ENCODE peak calls at places on chromosomes 12 and 14, in five cellular contexts. W is HFF-Myc, P is DND-41, K is fibroblast of mammary gland, M is aorta. Q is an unnamed sample.
A peak's percentile ranks its signal among the peaks of the same experiment; 100 is the strongest.

GRCh38 chr14:37196604-37197420 is 925 bp upstream of the MIPOL1 start:
- DNase-seq in W (no peak), P (no peak), K (peak; percentile 42), M (no peak), Q (no peak)

GRCh38 chr12:6347367-6348338 is 5.8 kb upstream of the TNFRSF1A start:
- DNase-seq in W (no peak), P (peak; percentile 53), K (peak; percentile 75), M (peak; percentile 90), Q (no peak)

GRCh38 chr14:91904483-91904882 is 37.1 kb upstream of the TC2N start:
- DNase-seq in W (no peak), P (no peak), K (no peak), M (no peak), Q (no peak)

GRCh38 chr14:24941719-24942118 is 108.2 kb downstream of the STXBP6 start:
- DNase-seq in W (no peak), P (peak; percentile 5), K (no peak), M (no peak), Q (peak; percentile 44)

GRCh38 chr12:89468017-89468416 is 56.6 kb downstream of the GALNT4 start:
- DNase-seq in W (no peak), P (no peak), K (no peak), M (no peak), Q (no peak)

GRCh38 chr12:95351745-95352144 is 122.2 kb upstream of the METAP2 start:
- DNase-seq in W (no peak), P (no peak), K (peak; percentile 10), M (peak; percentile 51), Q (no peak)

GRCh38 chr12:88572785-88573565 is 7.3 kb downstream of the KITLG start:
- DNase-seq in W (no peak), P (no peak), K (peak; percentile 40), M (no peak), Q (no peak)

GRCh38 chr12:16012086-16012485 is 101.0 kb downstream of the DERA start:
- DNase-seq in W (no peak), P (no peak), K (peak; percentile 35), M (peak; percentile 70), Q (peak; percentile 47)

GRCh38 chr12:13764748-13765147 is 216.7 kb downstream of the GRIN2B start:
- DNase-seq in W (no peak), P (no peak), K (no peak), M (no peak), Q (no peak)

GRCh38 chr14:77031680-77032482 is 3.4 kb upstream of the IRF2BPL start:
- DNase-seq in W (no peak), P (no peak), K (peak; percentile 80), M (no peak), Q (no peak)

GRCh38 chr12:25053021-25053271 is 104.0 kb upstream of the BCAT1 start:
- DNase-seq in W (no peak), P (no peak), K (no peak), M (no peak), Q (no peak)

GRCh38 chr12:25052191-25053020 is 103.5 kb upstream of the BCAT1 start:
- DNase-seq in W (no peak), P (peak; percentile 70), K (no peak), M (peak; percentile 51), Q (no peak)

GRCh38 chr12:25054076-25054782 is 105.3 kb upstream of the BCAT1 start:
- DNase-seq in W (no peak), P (no peak), K (no peak), M (no peak), Q (no peak)

GRCh38 chr12:25051583-25052190 is 102.8 kb upstream of the BCAT1 start:
- DNase-seq in W (no peak), P (peak; percentile 86), K (no peak), M (no peak), Q (peak; percentile 47)

GRCh38 chr12:25051171-25051570 is 102.3 kb upstream of the BCAT1 start:
- DNase-seq in W (no peak), P (peak; percentile 35), K (no peak), M (no peak), Q (no peak)
- H3K4me3 ChIP-seq in W (no peak overlapping the region), P (peak overlapping the region; percentile 60), K (no peak overlapping the region), M (no peak overlapping the region), Q (no peak overlapping the region)

DNA sequence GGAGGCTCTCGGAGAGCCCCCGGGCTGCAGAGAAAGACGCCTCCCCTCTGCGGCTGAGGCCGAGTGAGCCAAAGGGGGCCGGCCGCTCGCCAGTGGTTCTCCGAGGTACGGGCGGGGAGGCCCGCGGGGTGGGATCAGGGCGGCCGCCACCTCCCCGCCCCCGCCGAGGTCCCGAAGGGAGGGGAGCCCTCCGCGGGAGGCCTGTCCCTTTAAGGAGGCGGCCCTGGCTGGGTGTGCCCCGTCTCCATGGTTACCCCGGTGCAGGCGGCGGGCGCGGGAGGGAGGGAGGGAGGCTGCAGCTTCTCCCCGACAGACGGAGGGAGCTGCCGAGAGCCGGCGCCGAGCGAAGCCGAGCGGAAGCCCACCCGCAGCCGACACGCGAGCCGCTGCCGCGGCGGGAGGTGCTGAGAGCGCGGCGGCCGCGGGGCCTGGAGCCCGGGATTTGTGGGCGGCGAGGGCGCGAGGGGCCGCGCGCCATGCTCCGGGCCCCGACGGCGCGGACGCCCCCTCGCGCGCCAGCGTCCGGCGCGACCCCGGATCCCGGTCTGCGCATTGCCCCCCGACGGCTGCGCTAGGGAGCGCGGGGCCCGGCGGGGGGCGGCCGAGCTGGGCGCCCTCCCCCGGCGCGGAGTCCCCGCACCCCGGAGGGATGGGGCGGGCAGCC is at the start of gene KCNH3:
- DNase-seq in W (no peak), P (peak; percentile 96), K (peak; percentile 38), M (peak; percentile 90), Q (peak; percentile 89)
- H3K4me3 ChIP-seq in W (peak within 1 kb of the TSS; percentile 25), P (peak within 1 kb of the TSS; percentile 53), K (peak within 1 kb of the TSS; percentile 21), M (peak within 1 kb of the TSS; percentile 37), Q (peak within 1 kb of the TSS; percentile 59)

GRCh38 chr14:104387000-104387384 is 192.6 kb upstream of the C14orf180 start:
- DNase-seq in W (no peak), P (no peak), K (no peak), M (no peak), Q (no peak)

GRCh38 chr14:104388631-104389325 is 190.8 kb upstream of the C14orf180 start:
- DNase-seq in W (no peak), P (no peak), K (no peak), M (no peak), Q (no peak)

GRCh38 chr14:104386281-104386841 is 193.2 kb upstream of the C14orf180 start:
- DNase-seq in W (no peak), P (no peak), K (no peak), M (peak; percentile 41), Q (peak; percentile 45)

GRCh38 chr14:104388011-104388521 is 191.5 kb upstream of the C14orf180 start:
- DNase-seq in W (no peak), P (no peak), K (no peak), M (no peak), Q (no peak)

DNA sequence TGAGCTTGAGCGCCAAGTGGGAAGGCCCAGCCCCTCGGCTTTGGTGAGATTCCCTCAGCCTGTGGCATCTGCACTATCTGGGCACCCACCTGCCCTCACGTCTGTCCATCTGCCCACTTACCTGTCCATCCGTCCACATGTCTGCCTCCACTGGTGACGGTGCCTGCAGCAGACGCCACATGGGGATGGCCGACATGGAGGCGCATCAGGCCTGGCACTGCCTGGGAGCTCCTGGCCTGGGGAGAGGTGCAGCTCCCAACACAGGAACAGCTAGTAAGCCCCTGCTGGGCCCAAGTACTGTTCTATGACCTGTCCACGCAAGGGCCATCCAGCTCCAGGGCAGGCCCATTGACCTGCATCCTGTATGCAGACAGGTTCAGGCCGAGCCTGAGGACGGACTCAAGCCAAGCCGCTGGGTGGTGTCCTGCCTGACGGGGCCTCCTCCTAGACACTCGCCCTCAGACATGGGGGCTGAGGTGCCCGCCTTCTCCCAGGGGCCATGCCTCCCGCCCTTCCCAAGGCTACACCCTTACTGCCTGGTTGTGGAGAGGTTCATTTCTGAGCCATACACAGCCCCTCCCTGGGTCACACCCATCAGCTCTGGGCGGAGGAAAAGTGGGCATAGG is 192.1 kb upstream of the C14orf180 start:
- DNase-seq in W (no peak), P (no peak), K (no peak), M (no peak), Q (no peak)
- H3K4me3 ChIP-seq in W (no peak overlapping the region), P (no peak overlapping the region), K (no peak overlapping the region), M (no peak overlapping the region), Q (no peak overlapping the region)

GRCh38 chr14:51653855-51654548 is 2.3 kb downstream of the FRMD6 start:
- DNase-seq in W (no peak), P (no peak), K (peak; percentile 45), M (no peak), Q (no peak)
- H3K4me3 ChIP-seq in W (peak overlapping the region; percentile 93), P (peak overlapping the region; percentile 87), K (peak overlapping the region; percentile 79), M (peak overlapping the region; percentile 37), Q (peak overlapping the region; percentile 79)

GRCh38 chr12:38772427-38772826 is 133.0 kb downstream of the CPNE8 start:
- DNase-seq in W (no peak), P (no peak), K (no peak), M (no peak), Q (no peak)
- H3K4me3 ChIP-seq in W (no peak overlapping the region), P (no peak overlapping the region), K (no peak overlapping the region), M (no peak overlapping the region), Q (no peak overlapping the region)

GRCh38 chr14:68405959-68406358 is 386.9 kb downstream of the ZFP36L1 start:
- DNase-seq in W (no peak), P (no peak), K (peak; percentile 74), M (no peak), Q (no peak)
- H3K4me3 ChIP-seq in W (no peak overlapping the region), P (no peak overlapping the region), K (no peak overlapping the region), M (no peak overlapping the region), Q (no peak overlapping the region)

GRCh38 chr14:64970041-64970440 is 2.1 kb downstream of the RAB15 start:
- DNase-seq in W (no peak), P (no peak), K (no peak), M (no peak), Q (no peak)

GRCh38 chr14:64966976-64967375 is 5.2 kb downstream of the RAB15 start:
- DNase-seq in W (no peak), P (no peak), K (no peak), M (no peak), Q (peak; percentile 71)

GRCh38 chr14:64970776-64971451 is 1.2 kb downstream of the RAB15 start:
- DNase-seq in W (no peak), P (no peak), K (no peak), M (no peak), Q (no peak)

GRCh38 chr14:64968167-64968566 is 4.0 kb downstream of the RAB15 start:
- DNase-seq in W (no peak), P (no peak), K (no peak), M (no peak), Q (no peak)

DNA sequence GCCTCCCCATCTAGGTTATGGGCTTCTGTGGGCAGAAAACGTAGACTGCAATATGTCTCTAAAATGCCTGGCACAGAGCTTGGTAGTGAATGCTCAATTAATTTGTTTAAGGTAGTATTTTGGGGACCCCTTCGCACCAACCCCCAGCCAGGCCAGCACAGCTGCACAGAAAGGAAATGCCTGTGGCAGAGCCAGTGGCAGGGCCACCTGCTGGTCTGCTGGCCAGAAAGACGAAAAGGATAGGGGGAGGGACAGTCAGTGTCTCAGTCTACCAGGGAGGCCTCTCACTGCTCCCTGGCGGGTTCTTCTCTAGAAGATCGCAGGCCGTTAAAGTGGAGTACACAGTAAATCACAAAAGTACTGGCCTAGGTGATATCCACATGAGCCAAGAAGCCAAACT is 3.5 kb downstream of the RAB15 start:
- DNase-seq in W (no peak), P (no peak), K (no peak), M (no peak), Q (no peak)
- H3K4me3 ChIP-seq in W (no peak overlapping the region), P (no peak overlapping the region), K (no peak overlapping the region), M (no peak overlapping the region), Q (no peak overlapping the region)

Q was measured in lower lobe of right lung.